ENCODE peak calls at places on chromosomes 7 and 10, in ten cellular contexts. E is IMR-90; T is gastrocnemius medialis; V is activated naive CD8-positive, alpha-beta T cell treated with anti-CD3 and anti-CD28 coated beads, Interleukin-2, amount 10 ng/mL, durations not matched to agents 7 days and 5 days; Y is cardiac muscle cell; M is uterus; Q is AG09319; P is nucleus accumbens; N is GM04504; K is fibroblast of the conjunctiva. R is an unnamed sample.

GRCh38 chr10:66167816-66168215 is 758.0 kb upstream of the LRRTM3 start:
- DNase-seq in E (no peak), T (peak), V (no peak), Y (no peak), M (no peak), Q (no peak), P (no peak), N (no peak), K (no peak), R (no peak)

GRCh38 chr10:98314577-98315284 is 46.7 kb upstream of the LOXL4 start:
- DNase-seq in E (no peak), T (peak), V (no peak), Y (no peak), M (no peak), Q (no peak), P (no peak), N (no peak), K (no peak), R (peak)

GRCh38 chr7:84811427-84811826 is 375.4 kb downstream of the SEMA3D start:
- DNase-seq in E (no peak), T (no peak), V (no peak), Y (no peak), M (no peak), Q (no peak), P (no peak), N (no peak), K (no peak), R (no peak)

GRCh38 chr7:103134866-103135554 is 13.9 kb downstream of the NAPEPLD start:
- DNase-seq in E (no peak), T (no peak), V (no peak), Y (no peak), M (no peak), Q (no peak), P (no peak), N (no peak), K (no peak), R (no peak)

GRCh38 chr7:112201421-112201820 is 4.8 kb downstream of the DOCK4 start:
- DNase-seq in E (peak), T (no peak), V (no peak), Y (no peak), M (no peak), Q (no peak), P (no peak), N (no peak), K (peak), R (no peak)

GRCh38 chr10:117424789-117425649 is 49.8 kb upstream of the PDZD8 start:
- DNase-seq in E (no peak), T (no peak), V (no peak), Y (peak), M (no peak), Q (no peak), P (no peak), N (no peak), K (no peak), R (no peak)

GRCh38 chr7:35241884-35242283 is 12.0 kb downstream of the TBX20 start:
- DNase-seq in E (no peak), T (no peak), V (no peak), Y (no peak), M (no peak), Q (no peak), P (no peak), N (no peak), K (no peak), R (no peak)

GRCh38 chr7:18250133-18250532 is 222.5 kb upstream of the PRPS1L1 start:
- DNase-seq in E (no peak), T (no peak), V (no peak), Y (no peak), M (no peak), Q (no peak), P (no peak), N (no peak), K (no peak), R (no peak)

GRCh38 chr7:98213874-98214810 is 2.9 kb downstream of the BHLHA15 start:
- DNase-seq in E (no peak), T (peak), V (no peak), Y (no peak), M (peak), Q (no peak), P (no peak), N (no peak), K (no peak), R (no peak)

GRCh38 chr10:5423774-5424173 is 11.4 kb downstream of the NET1 start:
- DNase-seq in E (no peak), T (no peak), V (no peak), Y (no peak), M (no peak), Q (no peak), P (no peak), N (no peak), K (no peak), R (no peak)

GRCh38 chr7:132872034-132872433 is 209.9 kb downstream of the CHCHD3 start:
- DNase-seq in E (no peak), T (no peak), V (no peak), Y (no peak), M (no peak), Q (no peak), P (no peak), N (no peak), K (no peak), R (no peak)

GRCh38 chr10:131068760-131069159 is 242.8 kb downstream of the TCERG1L start:
- DNase-seq in E (no peak), T (no peak), V (no peak), Y (no peak), M (no peak), Q (no peak), P (no peak), N (no peak), K (no peak), R (no peak)

GRCh38 chr7:105978035-105978434 is 15.0 kb downstream of the CDHR3 start:
- DNase-seq in E (no peak), T (no peak), V (no peak), Y (peak), M (no peak), Q (no peak), P (no peak), N (no peak), K (no peak), R (no peak)

GRCh38 chr10:6044651-6045599 is 17.2 kb downstream of the IL2RA start:
- DNase-seq in E (no peak), T (no peak), V (peak), Y (no peak), M (no peak), Q (no peak), P (no peak), N (no peak), K (no peak), R (no peak)

GRCh38 chr10:26483554-26483953 is 45.4 kb downstream of the APBB1IP start:
- DNase-seq in E (no peak), T (no peak), V (no peak), Y (no peak), M (no peak), Q (no peak), P (no peak), N (no peak), K (no peak), R (no peak)

GRCh38 chr7:52088008-52088787 is 771.6 kb upstream of the COBL start:
- DNase-seq in E (no peak), T (no peak), V (no peak), Y (peak), M (no peak), Q (no peak), P (no peak), N (no peak), K (no peak), R (no peak)

GRCh38 chr10:239109-239508 is 103.9 kb downstream of the ZMYND11 start:
- DNase-seq in E (peak), T (no peak), V (no peak), Y (no peak), M (no peak), Q (no peak), P (no peak), N (no peak), K (no peak), R (no peak)

GRCh38 chr10:124384591-124385190 is 34.0 kb downstream of the OAT start:
- DNase-seq in E (no peak), T (no peak), V (no peak), Y (no peak), M (no peak), Q (no peak), P (no peak), N (no peak), K (no peak), R (no peak)

GRCh38 chr7:50791921-50792341 is 9.2 kb upstream of the GRB10 start:
- DNase-seq in E (peak), T (no peak), V (no peak), Y (no peak), M (peak), Q (no peak), P (no peak), N (no peak), K (peak), R (no peak)

GRCh38 chr10:34444223-34445183 is 370.6 kb downstream of the PARD3 start:
- DNase-seq in E (peak), T (no peak), V (no peak), Y (no peak), M (no peak), Q (no peak), P (no peak), N (no peak), K (no peak), R (no peak)

GRCh38 chr7:83273699-83274098 is 111.0 kb upstream of the PCLO start:
- DNase-seq in E (no peak), T (no peak), V (no peak), Y (no peak), M (no peak), Q (no peak), P (no peak), N (no peak), K (no peak), R (no peak)

GRCh38 chr10:113423877-113424276 is 129.0 kb upstream of the HABP2 start:
- DNase-seq in E (no peak), T (no peak), V (no peak), Y (no peak), M (peak), Q (no peak), P (no peak), N (no peak), K (no peak), R (no peak)

GRCh38 chr7:68613405-68613804 is 984.9 kb upstream of the AUTS2 start:
- DNase-seq in E (no peak), T (no peak), V (no peak), Y (peak), M (no peak), Q (no peak), P (no peak), N (no peak), K (no peak), R (no peak)

GRCh38 chr7:22896917-22897316 is 74.3 kb upstream of the TOMM7 start:
- DNase-seq in E (no peak), T (no peak), V (no peak), Y (no peak), M (no peak), Q (no peak), P (no peak), N (no peak), K (no peak), R (no peak)

GRCh38 chr7:152851881-152852417 is 92.4 kb downstream of the ACTR3B start:
- DNase-seq in E (no peak), T (no peak), V (no peak), Y (no peak), M (no peak), Q (no peak), P (no peak), N (no peak), K (no peak), R (no peak)

GRCh38 chr10:17958049-17958448 is 6.3 kb downstream of the SLC39A12 start:
- DNase-seq in E (no peak), T (no peak), V (no peak), Y (no peak), M (no peak), Q (no peak), P (no peak), N (no peak), K (no peak), R (no peak)

GRCh38 chr10:95394161-95394880 is 103.5 kb upstream of the PDLIM1 start:
- DNase-seq in E (no peak), T (no peak), V (no peak), Y (no peak), M (no peak), Q (no peak), P (no peak), N (no peak), K (no peak), R (no peak)

GRCh38 chr7:50330701-50331100 is 26.2 kb downstream of the IKZF1 start:
- DNase-seq in E (no peak), T (no peak), V (no peak), Y (no peak), M (no peak), Q (no peak), P (no peak), N (no peak), K (no peak), R (no peak)

GRCh38 chr10:130202984-130203617 is 66.9 kb downstream of the GLRX3 start:
- DNase-seq in E (no peak), T (no peak), V (no peak), Y (no peak), M (no peak), Q (no peak), P (no peak), N (no peak), K (no peak), R (no peak)

GRCh38 chr7:75624134-75624832 is 114.5 kb downstream of the HIP1 start:
- DNase-seq in E (peak), T (peak), V (no peak), Y (peak), M (peak), Q (no peak), P (no peak), N (peak), K (peak), R (no peak)

GRCh38 chr7:20236790-20237189 is 19.6 kb upstream of the MACC1 start:
- DNase-seq in E (peak), T (no peak), V (no peak), Y (no peak), M (no peak), Q (no peak), P (no peak), N (no peak), K (no peak), R (no peak)

GRCh38 chr7:89072094-89072493 is 276.6 kb upstream of the TEX47 start:
- DNase-seq in E (no peak), T (no peak), V (no peak), Y (no peak), M (no peak), Q (no peak), P (no peak), N (no peak), K (no peak), R (no peak)

R was measured in BJ.